ENCODE peak calls at places on chromosomes 1 and 21, in four cellular contexts. V is CD8-positive, alpha-beta T cell; B is uterus; O is brain microvascular endothelial cell. S is an unnamed sample.

GRCh38 chr1:153470707-153471106 is 10.3 kb upstream of the S100A7 start:
- DNase-seq in V (no peak), B (no peak), O (no peak), S (no peak)

GRCh38 chr1:172360960-172361359 is 59.5 kb upstream of the C1orf105 start:
- DNase-seq in O (no peak), B (no peak), V (no peak), S (no peak)

GRCh38 chr1:24849653-24850295 is 80.3 kb downstream of the RUNX3 start:
- DNase-seq in V (peak; percentile 19), O (no peak), B (no peak), S (no peak)

GRCh38 chr1:37034301-37035013 is at the start of gene GRIK3:
- DNase-seq in V (no peak), B (no peak), O (no peak), S (no peak)

GRCh38 chr1:83996621-83997020 is 2.3 kb downstream of the TTLL7 start:
- DNase-seq in O (peak; percentile 6), B (no peak), V (no peak), S (no peak)

GRCh38 chr21:15472641-15473040 is 257.1 kb upstream of the USP25 start:
- DNase-seq in V (no peak), O (no peak), B (no peak), S (no peak)

GRCh38 chr1:229296541-229296941 is 25.6 kb downstream of the RAB4A start:
- DNase-seq in O (peak; percentile 72), V (no peak), B (no peak), S (no peak)

GRCh38 chr1:199422206-199422605 is 605.3 kb upstream of the NR5A2 start:
- DNase-seq in V (no peak), O (peak; percentile 44), B (no peak), S (no peak)

GRCh38 chr1:155062151-155062686 is 1.3 kb upstream of the EFNA4 start:
- DNase-seq in V (no peak), O (no peak), B (peak; percentile 38), S (no peak)

GRCh38 chr1:3450983-3451382 is 3.5 kb upstream of the ARHGEF16 start:
- DNase-seq in V (no peak), B (no peak), O (no peak), S (no peak)

GRCh38 chr1:175075572-175076568 is 8.2 kb downstream of the TNN start:
- DNase-seq in O (peak; percentile 38), V (no peak), B (no peak), S (no peak)

GRCh38 chr1:19811206-19811851 is 3.8 kb downstream of the RNF186 start:
- DNase-seq in V (peak; percentile 13), B (no peak), O (peak; percentile 11), S (no peak)

GRCh38 chr21:34639882-34640788 is 25.2 kb upstream of the RCAN1 start:
- DNase-seq in B (no peak), V (no peak), O (no peak), S (no peak)

GRCh38 chr1:207848234-207848633 is 62.7 kb downstream of the CD34 start:
- DNase-seq in O (peak; percentile 79), B (no peak), V (no peak), S (no peak)

GRCh38 chr1:20972855-20973254 is 185.7 kb upstream of the HP1BP3 start:
- DNase-seq in O (no peak), B (no peak), V (no peak), S (no peak)

GRCh38 chr1:159828176-159828575 is 1.5 kb downstream of the SLAMF8 start:
- DNase-seq in V (no peak), O (no peak), B (no peak), S (no peak)

GRCh38 chr1:27868932-27869718 is 3.2 kb upstream of the THEMIS2 start:
- DNase-seq in B (no peak), V (peak; percentile 61), O (no peak), S (no peak)

GRCh38 chr1:27621067-27621920 is 13.7 kb downstream of the FGR start:
- DNase-seq in V (no peak), O (peak; percentile 51), B (no peak), S (no peak)

GRCh38 chr1:201013031-201013485 is 10.5 kb downstream of the KIF21B start:
- DNase-seq in B (no peak), O (no peak), V (no peak), S (no peak)

GRCh38 chr1:19643113-19643512 is 998 bp upstream of the NBL1 start:
- DNase-seq in B (no peak), O (peak; percentile 35), V (no peak), S (no peak)

GRCh38 chr1:51344602-51345299 is 14.4 kb upstream of the TTC39A start:
- DNase-seq in B (no peak), V (no peak), O (no peak), S (no peak)

GRCh38 chr1:208041505-208041904 is 130.6 kb upstream of the CD34 start:
- DNase-seq in O (no peak), V (no peak), B (no peak), S (no peak)

GRCh38 chr1:11158720-11159321 is 30.3 kb upstream of the ANGPTL7 start:
- DNase-seq in V (no peak), O (peak; percentile 91), B (no peak), S (no peak)

GRCh38 chr21:17598437-17598836 is 14.3 kb downstream of the BTG3 start:
- DNase-seq in B (no peak), V (no peak), O (no peak), S (no peak)

GRCh38 chr1:100188617-100189016 is 10.6 kb upstream of the LRRC39 start:
- DNase-seq in B (no peak), O (peak; percentile 50), V (no peak), S (peak; percentile 16)

GRCh38 chr1:78682527-78682926 is 32.9 kb downstream of the IFI44 start:
- DNase-seq in O (no peak), B (no peak), V (no peak), S (no peak)

GRCh38 chr21:40602105-40602504 is 244.9 kb downstream of the DSCAM start:
- DNase-seq in O (no peak), V (no peak), B (no peak), S (no peak)

GRCh38 chr1:244941121-244941520 is 76.8 kb upstream of the HNRNPU start:
- DNase-seq in V (no peak), O (no peak), B (no peak), S (no peak)

GRCh38 chr1:81974883-81975555 is 174.3 kb downstream of the ADGRL2 start:
- DNase-seq in V (no peak), B (no peak), O (no peak), S (no peak)

GRCh38 chr1:101262601-101263348 is 26.0 kb downstream of the S1PR1 start:
- DNase-seq in V (no peak), O (no peak), B (no peak), S (no peak)

GRCh38 chr1:188261849-188262248 is 1433.1 kb downstream of the PLA2G4A start:
- DNase-seq in B (no peak), V (no peak), O (no peak), S (no peak)

GRCh38 chr1:169548312-169548711 is 38.0 kb downstream of the F5 start:
- DNase-seq in O (no peak), V (no peak), B (no peak), S (no peak)

GRCh38 chr1:225509770-225510169 is 81.9 kb upstream of the LBR start:
- DNase-seq in B (no peak), O (no peak), V (no peak), S (no peak)

GRCh38 chr1:157852476-157852875 is 10.9 kb upstream of the CD5L start:
- DNase-seq in B (no peak), V (no peak), O (no peak), S (no peak)

GRCh38 chr1:41354956-41355355 is 6.3 kb upstream of the FOXO6 start:
- DNase-seq in V (no peak), O (no peak), B (no peak), S (no peak)

GRCh38 chr1:83058327-83058726 is 940.6 kb downstream of the TTLL7 start:
- DNase-seq in B (no peak), O (no peak), V (no peak), S (no peak)

GRCh38 chr1:76059461-76059860 is 15.1 kb upstream of the ST6GALNAC3 start:
- DNase-seq in B (no peak), O (no peak), V (no peak), S (no peak)
- H3K27ac ChIP-seq in B (no peak overlapping the region), O (no peak overlapping the region), V (no peak overlapping the region), S (no peak overlapping the region)

DNA sequence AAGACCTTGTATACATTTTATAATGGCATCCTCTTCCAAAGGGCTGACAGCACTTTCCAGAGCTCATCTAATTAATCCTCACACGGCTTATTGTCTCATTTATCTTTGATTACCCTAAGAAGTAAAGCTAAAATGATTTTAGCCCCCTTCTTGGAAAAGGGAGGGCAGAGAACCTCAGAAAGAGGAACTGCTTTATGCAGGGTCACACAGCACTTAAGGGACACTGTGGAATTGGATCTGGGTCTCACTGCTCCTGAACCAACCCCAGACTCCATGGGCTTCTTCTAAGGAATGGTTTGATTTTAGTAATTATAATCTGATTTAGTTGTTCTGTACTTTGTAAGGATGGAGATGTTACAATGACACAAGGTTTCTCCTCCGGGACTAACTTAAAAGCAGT is 3.2 kb downstream of the BRINP2 start:
- DNase-seq in V (no peak), B (no peak), O (no peak), S (no peak)
- H3K27ac ChIP-seq in V (no peak overlapping the region), B (no peak overlapping the region), O (no peak overlapping the region), S (no peak overlapping the region)

DNA sequence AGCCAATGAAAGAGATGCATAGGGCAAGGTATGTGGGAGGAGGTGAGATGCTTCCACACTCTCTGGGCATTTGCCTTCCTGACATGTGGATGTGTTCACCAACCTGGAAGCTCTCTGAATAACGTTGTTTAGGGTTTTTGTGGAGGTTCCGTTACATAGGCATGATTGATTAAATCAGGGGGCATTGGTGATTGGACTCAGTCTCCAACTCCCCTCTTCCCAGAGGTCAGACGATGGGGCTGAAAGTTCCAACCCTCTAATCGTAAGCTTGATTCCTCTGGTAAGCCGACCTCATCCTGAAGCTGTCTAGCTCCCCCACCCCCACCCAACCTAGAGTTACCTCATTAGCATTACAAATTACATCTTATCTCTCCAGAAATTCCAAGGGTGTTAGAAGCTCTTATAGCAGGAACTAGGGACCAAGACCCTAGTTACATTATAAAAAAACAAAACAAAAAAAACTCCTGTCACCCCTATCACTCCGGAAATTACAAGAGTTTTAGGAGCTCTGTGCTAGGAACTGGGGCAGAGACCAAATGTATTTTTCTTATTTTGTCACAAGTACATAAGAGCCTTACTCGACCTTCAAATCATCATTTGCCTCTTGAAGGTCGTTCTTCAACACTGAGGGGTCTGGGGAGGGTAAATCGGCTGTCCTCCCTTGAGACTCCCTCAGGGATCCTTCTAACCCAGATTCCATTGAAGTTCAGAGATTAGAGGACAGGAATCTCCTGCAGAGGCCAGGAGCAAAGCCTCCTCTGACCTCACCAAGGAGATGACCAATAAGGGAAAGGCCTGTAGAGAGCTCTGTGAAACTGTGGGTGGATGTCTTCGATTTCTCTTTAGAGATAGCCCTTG is 58.2 kb downstream of the DNTTIP2 start:
- DNase-seq in V (no peak), O (no peak), B (no peak), S (no peak)
- H3K27ac ChIP-seq in V (no peak overlapping the region), O (no peak overlapping the region), B (no peak overlapping the region), S (no peak overlapping the region)

DNA sequence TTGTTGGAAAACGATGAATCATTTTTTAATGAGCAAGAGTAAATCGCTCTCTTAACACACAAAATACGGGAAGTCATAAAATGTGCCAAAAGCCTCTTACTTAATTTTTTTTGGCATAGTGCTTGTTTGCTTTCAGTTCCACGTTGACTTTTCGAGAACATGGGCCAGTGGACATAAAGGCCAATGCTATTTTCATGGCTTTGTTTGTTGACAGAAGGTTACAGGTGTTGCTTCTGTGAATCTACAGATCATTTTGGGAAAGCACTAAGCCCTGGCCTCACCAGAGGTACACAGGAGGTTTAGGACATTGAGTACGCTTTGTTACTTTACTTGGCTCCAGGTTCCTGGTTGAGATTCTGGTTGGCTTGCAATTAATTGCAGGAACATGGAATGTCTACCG is 199.4 kb upstream of the HMCN1 start:
- DNase-seq in O (no peak), B (no peak), V (no peak), S (no peak)
- H3K27ac ChIP-seq in O (no peak overlapping the region), B (no peak overlapping the region), V (no peak overlapping the region), S (no peak overlapping the region)